ENCODE peak calls at places on chromosomes 6 and 20, in seven cellular contexts. O, K, Z, C, P, E and X are unnamed samples.
A peak's percentile ranks its signal among the peaks of the same experiment; 100 is the strongest.

GRCh38 chr6:4256969-4257368 is 121.6 kb upstream of the ECI2 start:
- DNase-seq in O (no peak), K (no peak), Z (no peak), C (no peak), P (no peak), E (no peak), X (no peak)

GRCh38 chr6:44869321-44869897 is 458.7 kb upstream of the RUNX2 start:
- DNase-seq in O (no peak), K (no peak), Z (no peak), C (no peak), P (no peak), E (no peak), X (no peak)

GRCh38 chr6:2522521-2522920 is 228.2 kb downstream of the MYLK4 start:
- DNase-seq in O (no peak), K (no peak), Z (no peak), C (peak; percentile 79), P (no peak), E (peak; percentile 34), X (no peak)

GRCh38 chr6:157514659-157515496 is 133.9 kb downstream of the ZDHHC14 start:
- DNase-seq in O (no peak), K (no peak), Z (no peak), C (peak; percentile 71), P (no peak), E (peak; percentile 78), X (no peak)

GRCh38 chr20:18611492-18611891 is 23.6 kb downstream of the DTD1 start:
- DNase-seq in O (no peak), K (no peak), Z (no peak), C (peak; percentile 82), P (no peak), E (no peak), X (no peak)

GRCh38 chr20:37670426-37670825 is 23.4 kb upstream of the CTNNBL1 start:
- DNase-seq in O (no peak), K (no peak), Z (no peak), C (no peak), P (no peak), E (no peak), X (no peak)

GRCh38 chr6:18395177-18395850 is 8.2 kb downstream of the RNF144B start:
- DNase-seq in O (no peak), K (no peak), Z (no peak), C (no peak), P (no peak), E (no peak), X (no peak)

GRCh38 chr6:6790891-6791290 is 202.4 kb downstream of the LY86 start:
- DNase-seq in O (no peak), K (no peak), Z (no peak), C (no peak), P (no peak), E (no peak), X (no peak)

GRCh38 chr6:37698264-37699137 is 818 bp upstream of the MDGA1 start:
- DNase-seq in O (peak; percentile 35), K (peak; percentile 42), Z (peak; percentile 54), C (peak; percentile 29), P (no peak), E (no peak), X (peak; percentile 78)